ENCODE peak calls at places on chromosomes 5 and 9, in eight cellular contexts. D is PC-3, V is ovary, W is uterus, Q is astrocyte of the spinal cord, C is pancreas, K is body of pancreas, I is heart left ventricle. O is an unnamed sample.

GRCh38 chr9:87696641-87697040 is 29.3 kb upstream of the CTSL start:
- DNase-seq in D (no peak), V (no peak), W (no peak), Q (no peak), C (no peak), K (no peak), I (no peak), O (no peak)

GRCh38 chr5:143434261-143435206 is 31.0 kb upstream of the NR3C1 start:
- DNase-seq in D (no peak), V (no peak), W (no peak), Q (no peak), C (no peak), K (no peak), I (no peak), O (no peak)

GRCh38 chr5:109191153-109191558 is 218.6 kb downstream of the PJA2 start:
- DNase-seq in D (peak), V (no peak), W (no peak), Q (peak), C (no peak), K (no peak), I (no peak), O (peak)

GRCh38 chr9:70049672-70050271 is 6.1 kb downstream of the MAMDC2 start:
- DNase-seq in D (no peak), V (peak), W (peak), Q (no peak), C (peak), K (peak), I (peak), O (peak)

GRCh38 chr5:91269198-91269597 is 113.9 kb downstream of the ARRDC3 start:
- DNase-seq in D (no peak), V (no peak), W (no peak), Q (no peak), C (no peak), K (no peak), I (no peak), O (no peak)

GRCh38 chr9:27460225-27461023 is 63.7 kb upstream of the IFNK start:
- DNase-seq in D (peak), V (no peak), W (no peak), Q (no peak), C (no peak), K (no peak), I (no peak), O (peak)

GRCh38 chr9:32550046-32550608 is 2.0 kb upstream of the SMIM27 start:
- DNase-seq in D (no peak), V (no peak), W (no peak), Q (peak), C (no peak), K (no peak), I (no peak), O (peak)

GRCh38 chr5:32713396-32714381 is 2.6 kb downstream of the NPR3 start:
- DNase-seq in D (peak), V (peak), W (no peak), Q (peak), C (peak), K (peak), I (peak), O (peak)

GRCh38 chr9:88922091-88922490 is 69.2 kb upstream of the S1PR3 start:
- DNase-seq in D (no peak), V (no peak), W (no peak), Q (no peak), C (no peak), K (no peak), I (no peak), O (no peak)

GRCh38 chr5:80962630-80963520 is 2.7 kb downstream of the RASGRF2 start:
- DNase-seq in D (no peak), V (no peak), W (no peak), Q (no peak), C (no peak), K (no peak), I (no peak), O (peak)

GRCh38 chr9:108682191-108682590 is 173.6 kb downstream of the ACTL7B start:
- DNase-seq in D (no peak), V (no peak), W (no peak), Q (no peak), C (no peak), K (no peak), I (no peak), O (peak)

GRCh38 chr5:1796371-1797108 is 3.1 kb downstream of the MRPL36 start:
- DNase-seq in D (no peak), V (no peak), W (no peak), Q (no peak), C (no peak), K (no peak), I (no peak), O (no peak)

GRCh38 chr5:99088309-99088708 is 159.5 kb upstream of the CHD1 start:
- DNase-seq in D (no peak), V (no peak), W (no peak), Q (peak), C (no peak), K (no peak), I (no peak), O (no peak)

GRCh38 chr5:72427488-72428437 is 79.4 kb downstream of the ZNF366 start:
- DNase-seq in D (no peak), V (no peak), W (no peak), Q (peak), C (no peak), K (no peak), I (peak), O (peak)

GRCh38 chr5:20335978-20336377 is 348.0 kb upstream of the CDH18 start:
- DNase-seq in D (peak), V (no peak), W (no peak), Q (no peak), C (no peak), K (no peak), I (no peak), O (no peak)

GRCh38 chr9:106969696-106970095 is 106.7 kb downstream of the ZNF462 start:
- DNase-seq in D (no peak), V (no peak), W (no peak), Q (no peak), C (no peak), K (no peak), I (no peak), O (no peak)

GRCh38 chr9:35728041-35728971 is 3.7 kb downstream of the TLN1 start:
- DNase-seq in D (peak), V (peak), W (peak), Q (peak), C (no peak), K (peak), I (peak), O (peak)

GRCh38 chr5:158565017-158565789 is 534.5 kb downstream of the EBF1 start:
- DNase-seq in D (no peak), V (no peak), W (no peak), Q (no peak), C (no peak), K (no peak), I (no peak), O (no peak)

GRCh38 chr9:87285183-87285582 is 212.5 kb upstream of the DAPK1 start:
- DNase-seq in D (no peak), V (no peak), W (no peak), Q (no peak), C (peak), K (peak), I (no peak), O (no peak)

GRCh38 chr5:154793599-154794524 is 38.7 kb downstream of the LARP1 start:
- DNase-seq in D (no peak), V (peak), W (no peak), Q (peak), C (no peak), K (no peak), I (no peak), O (no peak)

GRCh38 chr5:168683247-168683926 is 104.2 kb upstream of the PANK3 start:
- DNase-seq in D (no peak), V (no peak), W (no peak), Q (no peak), C (no peak), K (no peak), I (no peak), O (no peak)

GRCh38 chr9:35568196-35568595 is 36.9 kb upstream of the TESK1 start:
- DNase-seq in D (no peak), V (no peak), W (no peak), Q (no peak), C (no peak), K (no peak), I (no peak), O (no peak)

GRCh38 chr5:120465281-120465961 is 1.3 kb downstream of the PRR16 start:
- DNase-seq in D (peak), V (peak), W (peak), Q (peak), C (peak), K (peak), I (peak), O (peak)

GRCh38 chr5:76689321-76690026 is 26.5 kb upstream of the F2R start:
- DNase-seq in D (peak), V (no peak), W (no peak), Q (peak), C (no peak), K (no peak), I (no peak), O (peak)

GRCh38 chr5:103295424-103295823 is 36.9 kb downstream of the MACIR start:
- DNase-seq in D (no peak), V (no peak), W (no peak), Q (no peak), C (no peak), K (no peak), I (no peak), O (no peak)

GRCh38 chr9:33445941-33446506 is 1.4 kb downstream of the AQP3 start:
- DNase-seq in D (no peak), V (no peak), W (no peak), Q (no peak), C (no peak), K (no peak), I (no peak), O (no peak)

GRCh38 chr5:67257500-67257899 is 60.9 kb upstream of the CD180 start:
- DNase-seq in D (peak), V (no peak), W (no peak), Q (no peak), C (no peak), K (no peak), I (no peak), O (no peak)

GRCh38 chr9:126611188-126611587 is 2.5 kb upstream of the LMX1B start:
- DNase-seq in D (no peak), V (no peak), W (no peak), Q (no peak), C (no peak), K (no peak), I (peak), O (no peak)

DNA sequence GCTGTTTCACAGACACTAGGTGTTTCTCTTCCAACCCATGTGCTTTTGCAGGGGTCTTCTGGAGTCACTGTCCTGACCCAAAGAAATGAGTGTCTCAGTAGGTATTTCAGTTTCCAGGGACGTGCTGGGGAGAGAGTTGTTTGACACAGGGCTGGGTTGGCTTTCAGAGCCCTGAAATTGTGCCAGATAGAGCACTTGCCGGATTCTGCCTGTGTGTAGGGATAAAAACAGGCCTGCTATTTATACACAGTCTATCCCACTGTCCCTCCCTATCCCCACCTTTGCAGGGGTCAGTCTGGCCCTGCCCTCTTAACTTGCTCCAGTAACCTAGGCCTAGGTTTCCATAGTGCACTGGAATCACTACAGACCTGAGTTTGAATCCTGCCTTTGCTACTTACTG is 979 bp upstream of the HBEGF start:
- DNase-seq in D (no peak), V (no peak), W (no peak), Q (no peak), C (no peak), K (no peak), I (no peak), O (no peak)
- H3K4me3 ChIP-seq in D (peak), V (no peak), W (no peak), Q (no peak), C (no peak), K (no peak), I (peak), O (no peak)

GRCh38 chr5:157354825-157355224 is 88.9 kb downstream of the CYFIP2 start:
- DNase-seq in D (peak), V (no peak), W (no peak), Q (no peak), C (no peak), K (no peak), I (no peak), O (no peak)
- TF ChIP-seq CTCF in D (peak), V (no peak), W (no peak), Q (peak), C (no peak), K (no peak), I (no peak), O (peak)

GRCh38 chr5:124697482-124697881 is 49.0 kb downstream of the ZNF608 start:
- DNase-seq in D (no peak), V (no peak), W (no peak), Q (no peak), C (no peak), K (no peak), I (no peak), O (no peak)

GRCh38 chr5:124700333-124700732 is 46.1 kb downstream of the ZNF608 start:
- DNase-seq in D (no peak), V (no peak), W (no peak), Q (no peak), C (no peak), K (no peak), I (no peak), O (no peak)

GRCh38 chr5:124696898-124697297 is 49.5 kb downstream of the ZNF608 start:
- DNase-seq in D (no peak), V (no peak), W (no peak), Q (no peak), C (no peak), K (no peak), I (no peak), O (no peak)

GRCh38 chr5:124698774-124699173 is 47.7 kb downstream of the ZNF608 start:
- DNase-seq in D (no peak), V (no peak), W (no peak), Q (peak), C (no peak), K (no peak), I (no peak), O (peak)

GRCh38 chr5:124697912-124698690 is 48.3 kb downstream of the ZNF608 start:
- DNase-seq in D (no peak), V (no peak), W (no peak), Q (peak), C (no peak), K (no peak), I (peak), O (peak)
- H3K4me3 ChIP-seq in D (no peak), V (no peak), W (no peak), Q (no peak), C (no peak), K (no peak), I (no peak), O (no peak)

GRCh38 chr9:91086657-91087563 is 274.8 kb downstream of the AUH start:
- DNase-seq in D (no peak), V (no peak), W (no peak), Q (no peak), C (no peak), K (no peak), I (no peak), O (no peak)

GRCh38 chr9:91092214-91092613 is 269.5 kb downstream of the AUH start:
- DNase-seq in D (no peak), V (no peak), W (no peak), Q (no peak), C (no peak), K (no peak), I (no peak), O (no peak)

GRCh38 chr9:91085499-91086291 is 276.0 kb downstream of the AUH start:
- DNase-seq in D (no peak), V (no peak), W (no peak), Q (no peak), C (no peak), K (no peak), I (no peak), O (no peak)

GRCh38 chr9:91090132-91090410 is 271.6 kb downstream of the AUH start:
- DNase-seq in D (no peak), V (no peak), W (no peak), Q (no peak), C (no peak), K (no peak), I (no peak), O (no peak)

GRCh38 chr9:91089405-91090131 is 272.1 kb downstream of the AUH start:
- DNase-seq in D (peak), V (no peak), W (no peak), Q (peak), C (peak), K (no peak), I (no peak), O (peak)
- TF ChIP-seq CTCF in D (peak), V (no peak), W (peak), Q (peak), C (peak), K (no peak), I (peak), O (peak)